ENCODE peak calls at places on chromosome 13, in five cellular contexts. Y is prostate gland, H is natural killer cell, N is NB4, E is activated B cell treated with CpG ODN at 0.5 μM for 24 hours. K is an unnamed sample.

GRCh38 chr13:44796597-44797517 is 192.4 kb downstream of the NUFIP1 start:
- DNase-seq in N (peak; percentile 9), E (no peak), Y (no peak), H (no peak), K (no peak)

GRCh38 chr13:77290342-77290741 is 36.6 kb downstream of the MYCBP2 start:
- DNase-seq in N (no peak), H (no peak), Y (no peak), E (no peak), K (no peak)

GRCh38 chr13:76512676-76513277 is 373.4 kb downstream of the KCTD12 start:
- DNase-seq in E (no peak), N (peak; percentile 12), Y (no peak), H (no peak), K (peak; percentile 74)

GRCh38 chr13:31045621-31046081 is 113.2 kb downstream of the TEX26 start:
- DNase-seq in H (no peak), N (peak; percentile 90), E (no peak), Y (no peak), K (peak; percentile 96)

GRCh38 chr13:111916201-111916600 is 150.7 kb upstream of the SOX1 start:
- DNase-seq in H (no peak), N (no peak), E (no peak), Y (no peak), K (no peak)

GRCh38 chr13:64090311-64090710 is 2674.7 kb upstream of the PCDH20 start:
- DNase-seq in E (no peak), H (no peak), N (no peak), Y (no peak), K (no peak)

GRCh38 chr13:76383671-76384461 is 502.3 kb downstream of the KCTD12 start:
- DNase-seq in E (no peak), H (no peak), Y (no peak), N (no peak), K (peak; percentile 85)

GRCh38 chr13:34254366-34254765 is 436.4 kb downstream of the RFC3 start:
- DNase-seq in Y (no peak), E (no peak), N (no peak), H (no peak), K (peak; percentile 2)

GRCh38 chr13:23739597-23739996 is 149.6 kb downstream of the MIPEP start:
- DNase-seq in H (no peak), E (no peak), N (no peak), Y (no peak), K (no peak)

GRCh38 chr13:110442946-110443632 is 118.4 kb downstream of the RAB20 start:
- DNase-seq in Y (no peak), H (no peak), N (peak; percentile 28), E (no peak), K (peak; percentile 57)

GRCh38 chr13:111625526-111626315 is 305.3 kb downstream of the TEX29 start:
- DNase-seq in N (no peak), H (no peak), E (no peak), Y (no peak), K (no peak)

GRCh38 chr13:30735025-30735967 is at the start of gene ALOX5AP:
- DNase-seq in N (peak; percentile 92), Y (no peak), E (peak; percentile 41), H (no peak), K (no peak)

GRCh38 chr13:76715621-76716020 is 170.6 kb downstream of the KCTD12 start:
- DNase-seq in Y (no peak), E (no peak), N (no peak), H (no peak), K (no peak)

GRCh38 chr13:97749174-97749573 is 204.3 kb upstream of the IPO5 start:
- DNase-seq in H (no peak), Y (no peak), N (peak; percentile 21), E (no peak), K (peak; percentile 93)

GRCh38 chr13:112132619-112133018 is 65.7 kb downstream of the SOX1 start:
- DNase-seq in Y (no peak), N (no peak), H (peak; percentile 4), E (no peak), K (no peak)

GRCh38 chr13:51328488-51328887 is 11.0 kb upstream of the SERPINE3 start:
- DNase-seq in N (no peak), Y (no peak), E (no peak), H (no peak), K (no peak)

GRCh38 chr13:113002206-113002821 is 33.3 kb downstream of the MCF2L start:
- DNase-seq in H (no peak), E (no peak), Y (no peak), N (no peak), K (no peak)

GRCh38 chr13:24985102-24985501 is 110.8 kb upstream of the PABPC3 start:
- DNase-seq in E (no peak), Y (no peak), N (peak; percentile 58), H (no peak), K (no peak)

GRCh38 chr13:84896128-84896527 is 903.1 kb downstream of the SLITRK6 start:
- DNase-seq in H (no peak), N (peak; percentile 70), E (no peak), Y (no peak), K (peak; percentile 84)

GRCh38 chr13:75635621-75636338 is at the start of gene LMO7:
- DNase-seq in N (peak; percentile 73), H (peak; percentile 41), E (no peak), Y (peak; percentile 74), K (peak; percentile 49)

GRCh38 chr13:110888390-110888789 is 26.5 kb downstream of the ANKRD10 start:
- DNase-seq in H (no peak), Y (no peak), N (no peak), E (no peak), K (no peak)

GRCh38 chr13:111404746-111405145 is 84.3 kb downstream of the TEX29 start:
- DNase-seq in E (no peak), N (no peak), H (no peak), Y (no peak), K (no peak)

GRCh38 chr13:37047846-37048245 is 11.6 kb downstream of the SUPT20H start:
- DNase-seq in Y (no peak), E (no peak), H (no peak), N (no peak), K (no peak)

GRCh38 chr13:45194081-45194939 is 6.5 kb downstream of the KCTD4 start:
- DNase-seq in E (no peak), Y (no peak), N (no peak), H (no peak), K (peak; percentile 78)

GRCh38 chr13:44627441-44627840 is 51.3 kb upstream of the TSC22D1 start:
- DNase-seq in Y (no peak), E (no peak), N (no peak), H (no peak), K (no peak)

GRCh38 chr13:43122706-43123268 is 99.4 kb downstream of the DNAJC15 start:
- DNase-seq in N (no peak), H (no peak), Y (no peak), E (no peak), K (no peak)

GRCh38 chr13:59750860-59751259 is 412.9 kb downstream of the DIAPH3 start:
- DNase-seq in E (no peak), N (no peak), Y (no peak), H (no peak), K (no peak)

GRCh38 chr13:36848228-36848982 is 29.4 kb downstream of the RFXAP start:
- DNase-seq in N (peak; percentile 35), Y (no peak), E (no peak), H (no peak), K (peak; percentile 3)

GRCh38 chr13:20814224-20814910 is 40.6 kb upstream of the EEF1AKMT1 start:
- DNase-seq in E (no peak), N (no peak), Y (peak; percentile 30), H (no peak), K (peak; percentile 96)

GRCh38 chr13:75482070-75482819 is at the start of gene TBC1D4:
- DNase-seq in N (peak; percentile 97), Y (peak; percentile 90), H (peak; percentile 42), E (peak; percentile 63), K (peak; percentile 92)

GRCh38 chr13:38703255-38703654 is 16.4 kb downstream of the FREM2 start:
- DNase-seq in Y (no peak), N (no peak), E (no peak), H (no peak), K (no peak)
- TF ChIP-seq CTCF in Y (no peak), N (no peak), E (no peak), H (no peak), K (no peak)

GRCh38 chr13:93953856-93954255 is 525.6 kb downstream of the DCT start:
- DNase-seq in N (no peak), H (no peak), E (no peak), Y (no peak), K (no peak)

GRCh38 chr13:93947651-93948050 is 531.8 kb downstream of the DCT start:
- DNase-seq in H (no peak), Y (no peak), N (no peak), E (no peak), K (no peak)

GRCh38 chr13:93956416-93956815 is 523.1 kb downstream of the DCT start:
- DNase-seq in H (no peak), Y (no peak), N (no peak), E (no peak), K (no peak)

GRCh38 chr13:93948523-93948922 is 531.0 kb downstream of the DCT start:
- DNase-seq in E (no peak), N (no peak), Y (no peak), H (no peak), K (no peak)

DNA sequence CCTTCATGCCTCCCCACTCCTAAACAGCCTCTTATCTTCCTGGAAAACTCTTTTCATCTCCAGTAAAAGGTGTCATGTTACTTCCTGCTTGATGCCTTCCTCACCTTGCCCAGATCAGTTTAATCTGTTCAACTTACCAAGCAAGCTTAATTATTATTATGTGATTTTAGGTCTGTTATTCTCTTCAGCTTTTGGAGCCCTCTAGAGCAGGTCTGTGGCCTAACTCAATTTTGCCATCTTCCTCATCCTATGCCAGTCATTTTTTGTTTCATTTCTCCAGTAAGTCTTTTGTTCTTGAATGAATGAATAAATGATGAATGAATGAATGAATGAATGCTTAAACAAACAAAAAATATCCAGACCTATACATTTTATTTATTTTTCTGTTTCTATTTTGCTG is 528.3 kb downstream of the DCT start:
- DNase-seq in H (no peak), Y (no peak), N (no peak), E (no peak), K (no peak)
- TF ChIP-seq CTCF in H (no peak), Y (no peak), N (no peak), E (no peak), K (no peak)

GRCh38 chr13:29379281-29379680 is 216.2 kb downstream of the SLC7A1 start:
- DNase-seq in N (no peak), H (no peak), E (no peak), Y (no peak), K (no peak)
- TF ChIP-seq CTCF in N (peak; percentile 17), H (no peak), E (no peak), Y (no peak), K (no peak)

DNA sequence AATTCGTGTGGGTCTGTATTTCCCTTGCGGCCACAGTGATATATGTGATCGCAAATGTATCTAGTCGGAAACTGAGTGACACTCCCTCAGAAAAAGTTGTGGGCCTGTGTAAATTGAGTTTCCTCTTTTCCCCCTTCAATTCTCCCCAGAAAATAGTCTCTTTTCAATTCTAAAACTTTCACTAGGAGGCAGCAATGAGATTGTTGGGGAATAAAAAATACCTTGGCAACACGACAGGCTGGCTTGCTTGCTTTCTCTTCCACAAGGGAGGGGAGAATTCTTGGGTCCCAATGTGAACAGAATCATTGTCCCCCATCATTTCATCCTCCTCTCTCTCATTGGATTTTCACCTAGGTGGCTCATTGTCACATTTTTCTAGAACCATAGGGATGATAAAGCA is 3.7 kb upstream of the SOX21 start:
- DNase-seq in Y (no peak), H (no peak), E (no peak), N (peak; percentile 12), K (no peak)
- TF ChIP-seq CTCF in Y (peak; percentile 9), H (no peak), E (no peak), N (no peak), K (peak; percentile 16)